ENCODE peak calls at places on chromosomes 7 and 10, in ten cellular contexts. H is A549; E is OCI-LY7; Q is KBM-7; Y is gastrocnemius medialis; A is non-pigmented ciliary epithelial cell; K is fibroblast of lung; W is stimulated activated CD4-positive, alpha-beta T cell treated with anti-CD3 and anti-CD28 coated beads, Interleukin-1b, Interleukin-23, amount 100 ng/mL, for 1 hour; G is cerebellum; R is T-helper 9 cell. C is an unnamed sample.

GRCh38 chr10:50622497-50623298 is 1.1 kb downstream of the SGMS1 start:
- DNase-seq in W (no peak), Y (peak), E (peak), H (peak), R (peak), G (peak), Q (no peak), A (no peak), K (peak), C (no peak)

GRCh38 chr7:116139807-116140206 is 70.5 kb upstream of the TES start:
- DNase-seq in A (no peak), W (no peak), R (no peak), G (no peak), Y (no peak), Q (no peak), E (no peak), K (peak), H (no peak), C (no peak)

GRCh38 chr7:65938336-65938895 is 43.6 kb downstream of the GUSB start:
- DNase-seq in Y (no peak), R (no peak), H (no peak), K (peak), G (no peak), A (peak), E (no peak), W (no peak), Q (no peak), C (no peak)

GRCh38 chr7:100356416-100357068 is 1.4 kb upstream of the PILRB start:
- DNase-seq in G (no peak), Q (no peak), R (no peak), W (no peak), H (no peak), E (no peak), Y (no peak), A (no peak), K (no peak), C (no peak)

GRCh38 chr10:103197891-103198290 is 4.8 kb upstream of the NT5C2 start:
- DNase-seq in Q (no peak), E (no peak), A (no peak), H (no peak), Y (no peak), K (no peak), W (no peak), R (no peak), G (no peak), C (no peak)

GRCh38 chr7:94297397-94297838 is 97.3 kb upstream of the COL1A2 start:
- DNase-seq in K (peak), R (no peak), W (no peak), Q (no peak), Y (peak), E (no peak), H (peak), G (no peak), A (peak), C (no peak)

GRCh38 chr7:28086198-28086597 is 94.4 kb downstream of the JAZF1 start:
- DNase-seq in K (no peak), Q (peak), Y (no peak), W (no peak), G (no peak), E (peak), H (no peak), R (no peak), A (no peak), C (peak)

GRCh38 chr10:71472466-71472865 is 75.7 kb downstream of the CDH23 start:
- DNase-seq in W (no peak), K (no peak), E (no peak), Q (no peak), G (no peak), R (no peak), Y (no peak), A (no peak), H (no peak), C (no peak)

GRCh38 chr7:150410131-150410530 is 31.0 kb downstream of the ZNF775 start:
- DNase-seq in Y (no peak), E (no peak), R (no peak), Q (no peak), G (no peak), A (no peak), K (no peak), H (no peak), W (no peak), C (no peak)